ENCODE peak calls at places on chromosomes 3 and 15, in five cellular contexts. H, B, U, S and P are unnamed samples.

GRCh38 chr3:158773845-158774542 is 27.9 kb upstream of the MFSD1 start:
- DNase-seq in H (no peak), B (no peak), U (no peak), S (peak; percentile 48), P (no peak)

GRCh38 chr3:17032407-17033034 is 147.8 kb downstream of the PLCL2 start:
- DNase-seq in H (peak; percentile 46), B (no peak), U (no peak), S (no peak), P (no peak)

GRCh38 chr3:79490165-79491028 is 277.4 kb downstream of the ROBO1 start:
- DNase-seq in H (peak; percentile 25), B (peak; percentile 23), U (no peak), S (no peak), P (no peak)

GRCh38 chr15:31200735-31201151 is 99.2 kb upstream of the TRPM1 start:
- DNase-seq in H (peak; percentile 78), B (peak; percentile 77), U (peak; percentile 72), S (no peak), P (peak; percentile 85)

GRCh38 chr3:179098388-179099077 is 26.9 kb upstream of the ZMAT3 start:
- DNase-seq in H (no peak), B (no peak), U (no peak), S (no peak), P (no peak)

GRCh38 chr3:141114816-141115458 is 63.8 kb downstream of the SPSB4 start:
- DNase-seq in H (peak; percentile 56), B (no peak), U (no peak), S (no peak), P (peak; percentile 50)

GRCh38 chr3:52441772-52442332 is 3.1 kb downstream of the SEMA3G start:
- DNase-seq in H (no peak), B (no peak), U (no peak), S (no peak), P (no peak)

GRCh38 chr3:134651347-134652041 is 672 bp upstream of the KY start:
- DNase-seq in H (peak; percentile 31), B (no peak), U (no peak), S (peak; percentile 49), P (no peak)

GRCh38 chr3:50550079-50550736 is 17.3 kb downstream of the C3orf18 start:
- DNase-seq in H (peak; percentile 81), B (peak; percentile 65), U (no peak), S (peak; percentile 46), P (peak; percentile 71)

DNA sequence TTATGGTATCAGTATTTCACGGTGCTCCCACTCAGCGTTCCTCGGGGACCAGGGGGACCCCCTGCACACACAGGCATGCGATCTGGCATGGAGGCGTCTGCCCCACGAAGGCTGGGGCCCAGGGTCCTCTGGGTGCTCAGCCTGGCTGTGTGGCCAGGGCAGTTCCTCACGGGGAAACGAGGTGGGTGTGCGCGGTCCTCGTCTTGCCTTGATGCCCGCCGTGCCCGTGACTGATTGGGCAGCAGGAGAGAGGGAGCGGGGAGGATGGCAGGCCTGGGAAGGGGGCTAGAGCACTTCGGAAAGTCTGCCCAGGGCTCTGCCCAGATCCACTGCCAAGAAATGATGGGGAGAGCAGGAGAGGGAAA is 10.9 kb downstream of the LINGO1 start:
- DNase-seq in H (no peak), B (no peak), U (no peak), S (no peak), P (no peak)
- H3K4me1 ChIP-seq in H (peaks cover 51% of the 10 kb centered on the region), B (no peaks in the 10 kb centered on the region), U (no peaks in the 10 kb centered on the region), S (no peaks in the 10 kb centered on the region), P (no peaks in the 10 kb centered on the region)

GRCh38 chr3:45946307-45946706 is 3.0 kb downstream of the CXCR6 start:
- DNase-seq in H (no peak), B (no peak), U (no peak), S (no peak), P (no peak)

GRCh38 chr3:45943207-45943846 is at the start of gene CXCR6:
- DNase-seq in H (no peak), B (no peak), U (no peak), S (no peak), P (no peak)

GRCh38 chr3:45947361-45947760 is 4.1 kb downstream of the CXCR6 start:
- DNase-seq in H (no peak), B (no peak), U (no peak), S (no peak), P (no peak)

GRCh38 chr3:45946875-45947274 is 3.6 kb downstream of the CXCR6 start:
- DNase-seq in H (no peak), B (no peak), U (no peak), S (no peak), P (no peak)

GRCh38 chr3:45944830-45945620 is 1.8 kb downstream of the CXCR6 start:
- DNase-seq in H (no peak), B (no peak), U (no peak), S (no peak), P (no peak)
- H3K4me3 ChIP-seq in H (no peak overlapping the region), B (no peak overlapping the region), U (no peak overlapping the region), S (no peak overlapping the region), P (no peak overlapping the region)

GRCh38 chr3:177111541-177111949 is 85.7 kb downstream of the TBL1XR1 start:
- DNase-seq in H (peak; percentile 23), B (no peak), U (no peak), S (no peak), P (no peak)

GRCh38 chr3:177109688-177110087 is 87.6 kb downstream of the TBL1XR1 start:
- DNase-seq in H (no peak), B (no peak), U (no peak), S (no peak), P (no peak)

GRCh38 chr3:177107840-177108239 is 89.4 kb downstream of the TBL1XR1 start:
- DNase-seq in H (no peak), B (no peak), U (no peak), S (no peak), P (no peak)

GRCh38 chr3:177108648-177109047 is 88.6 kb downstream of the TBL1XR1 start:
- DNase-seq in H (no peak), B (no peak), U (no peak), S (no peak), P (no peak)

DNA sequence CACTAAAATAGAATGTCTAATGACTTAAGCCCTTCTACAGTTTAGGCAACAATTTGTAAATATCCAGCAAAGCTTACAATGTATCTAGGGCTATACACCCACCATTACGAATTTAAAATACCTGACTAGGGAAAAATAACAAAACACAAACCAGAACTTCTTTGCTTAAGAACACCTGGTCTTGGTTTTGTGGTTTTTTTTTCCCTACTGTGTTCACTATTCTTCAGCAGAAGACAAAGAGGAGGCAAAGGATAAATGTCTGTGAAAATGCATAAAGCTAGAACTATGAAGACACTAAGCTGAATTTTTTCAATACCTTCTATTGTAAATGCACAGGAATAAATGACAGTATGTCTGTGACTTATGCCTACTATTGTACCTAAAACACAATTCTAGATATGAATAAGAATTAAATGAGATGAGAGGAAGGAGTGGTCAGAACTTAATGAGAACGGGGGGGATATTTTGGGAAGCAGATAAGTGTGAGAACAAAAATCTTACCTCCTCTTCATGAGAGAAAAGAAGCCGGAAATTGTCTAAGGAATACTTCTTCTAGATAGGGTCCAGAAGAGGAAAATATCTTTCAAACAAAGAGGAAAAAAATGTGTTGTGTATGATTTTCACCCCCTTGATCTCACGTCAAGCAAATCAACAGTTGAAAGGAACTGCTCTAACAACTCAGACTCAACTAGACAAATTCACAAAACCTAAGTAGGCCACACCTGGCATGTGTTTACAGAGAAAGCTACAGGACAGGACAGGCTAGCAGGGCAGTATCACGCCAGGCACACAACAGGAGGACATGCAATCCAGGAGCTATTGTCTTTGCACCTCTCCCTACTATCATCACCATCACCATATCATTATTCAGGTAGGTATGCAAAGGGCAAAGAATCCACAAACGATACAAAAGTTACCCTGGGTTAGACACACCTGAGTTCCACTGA is 86.7 kb downstream of the TBL1XR1 start:
- DNase-seq in H (no peak), B (no peak), U (no peak), S (no peak), P (no peak)
- H3K4me1 ChIP-seq in H (peaks cover 59% of the 10 kb centered on the region), B (peaks cover 31% of the 10 kb centered on the region), U (no peaks in the 10 kb centered on the region), S (no peaks in the 10 kb centered on the region), P (peaks cover 9% of the 10 kb centered on the region)

DNA sequence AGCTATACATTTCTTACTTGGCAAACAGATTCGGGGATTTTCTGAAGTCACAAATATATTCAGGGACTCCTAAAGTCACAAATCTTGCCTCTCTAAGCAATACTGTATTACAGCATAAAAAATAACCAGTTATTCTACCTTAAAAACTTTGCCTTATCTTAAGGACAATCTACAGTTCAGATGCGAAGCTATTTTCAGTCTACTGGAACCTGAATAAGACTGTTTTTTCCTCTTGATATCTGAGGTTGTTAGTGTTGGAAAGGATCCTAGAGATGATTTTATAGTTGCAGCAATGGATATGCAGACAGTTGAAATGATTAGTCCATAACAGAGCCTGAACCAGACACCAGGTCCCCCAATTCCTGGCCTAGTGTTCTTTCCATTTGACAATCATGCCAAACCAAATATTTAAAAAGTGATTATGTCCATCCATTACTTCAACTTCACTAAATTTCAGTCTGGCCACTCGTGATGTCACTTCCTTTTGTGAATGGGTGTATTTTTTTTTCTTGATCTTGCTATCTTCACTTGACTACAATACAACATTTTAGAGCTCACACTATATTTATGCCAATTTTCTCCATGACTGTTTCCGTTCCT is 1.8 kb downstream of the HDGFL3 start:
- DNase-seq in H (no peak), B (no peak), U (no peak), S (no peak), P (no peak)
- H3K4me3 ChIP-seq in H (peak overlapping the region; percentile 99), B (no peak overlapping the region), U (no peak overlapping the region), S (peak overlapping the region; percentile 82), P (peak overlapping the region; percentile 83)

GRCh38 chr15:67828969-67829646 is 3.8 kb downstream of the SKOR1 start:
- DNase-seq in H (peak; percentile 56), B (no peak), U (no peak), S (no peak), P (no peak)

GRCh38 chr15:67831363-67831762 is 6.1 kb downstream of the SKOR1 start:
- DNase-seq in H (no peak), B (no peak), U (no peak), S (no peak), P (no peak)

GRCh38 chr15:67828379-67828968 is 3.2 kb downstream of the SKOR1 start:
- DNase-seq in H (peak; percentile 34), B (no peak), U (no peak), S (no peak), P (no peak)

GRCh38 chr15:67827561-67828378 is 2.5 kb downstream of the SKOR1 start:
- DNase-seq in H (peak; percentile 75), B (no peak), U (no peak), S (no peak), P (no peak)

DNA sequence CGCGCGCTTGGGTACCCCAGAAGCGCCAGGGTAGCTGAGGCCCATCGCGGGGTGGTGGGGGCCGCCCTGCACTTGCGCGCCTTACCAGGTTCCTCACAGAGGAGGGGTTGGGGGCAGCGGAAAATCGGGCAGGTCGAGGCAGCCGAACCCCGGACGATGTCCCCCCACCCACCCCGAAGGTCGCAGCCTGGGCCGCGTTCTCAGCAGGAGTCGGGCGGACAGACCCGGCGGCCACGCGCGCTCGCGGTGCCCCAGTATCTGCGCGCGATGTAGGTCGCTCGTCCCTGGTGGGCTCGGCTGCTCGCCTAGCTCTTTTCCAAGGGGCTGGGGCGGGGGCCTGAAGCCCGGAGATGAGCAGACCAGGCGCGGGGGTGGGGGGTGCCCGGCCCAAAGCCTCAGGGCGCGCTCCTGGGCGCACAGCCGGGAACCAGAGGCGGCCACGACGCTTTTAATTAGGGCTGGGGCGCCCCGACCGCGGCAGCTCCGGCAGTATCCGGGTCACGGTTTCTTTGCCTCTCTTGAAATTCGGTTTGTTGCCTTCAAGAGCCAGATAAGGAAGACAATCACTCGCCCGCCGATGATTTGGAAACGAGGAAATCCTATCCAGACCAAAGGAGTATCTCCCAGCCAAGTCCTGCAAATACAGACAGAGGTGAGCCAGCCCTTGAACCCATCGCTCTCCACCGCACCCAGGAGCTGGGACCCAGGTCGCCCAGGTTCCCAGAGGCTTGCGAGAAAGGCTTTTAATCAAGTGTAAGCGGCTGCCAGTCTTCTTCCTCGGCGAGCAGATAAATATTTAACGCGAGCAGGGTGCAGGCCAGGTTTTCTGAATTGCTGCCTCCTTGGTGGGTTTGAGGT is 4.6 kb downstream of the SKOR1 start:
- DNase-seq in H (peak; percentile 41), B (no peak), U (no peak), S (no peak), P (no peak)
- H3K4me1 ChIP-seq in H (peaks cover 56% of the 10 kb centered on the region), B (peaks cover 67% of the 10 kb centered on the region), U (no peaks in the 10 kb centered on the region), S (peaks cover 35% of the 10 kb centered on the region), P (no peaks in the 10 kb centered on the region)